ENCODE peak calls at places on chromosome 4, in five cellular contexts. E is GM12892, A is breast epithelium, F is endothelial cell of umbilical vein, Q is K562. Z is an unnamed sample.

GRCh38 chr4:90328558-90328957 is 201.4 kb downstream of the CCSER1 start:
- DNase-seq in E (no peak), A (no peak), F (peak; percentile 18), Q (no peak), Z (no peak)

GRCh38 chr4:181957088-181957487 is 286.1 kb upstream of the TENM3 start:
- DNase-seq in E (no peak), A (peak; percentile 23), F (peak; percentile 52), Q (no peak), Z (no peak)

GRCh38 chr4:129232627-129233337 is 136.8 kb downstream of the C4orf33 start:
- DNase-seq in E (no peak), A (no peak), F (no peak), Q (no peak), Z (no peak)

GRCh38 chr4:17817027-17817426 is 6.2 kb downstream of the NCAPG start:
- DNase-seq in E (no peak), A (no peak), F (peak; percentile 75), Q (no peak), Z (peak; percentile 29)

GRCh38 chr4:65559270-65559669 is 111.0 kb downstream of the EPHA5 start:
- DNase-seq in E (no peak), A (no peak), F (no peak), Q (no peak), Z (no peak)

GRCh38 chr4:165403667-165404066 is 24.9 kb downstream of the CPE start:
- DNase-seq in E (no peak), A (no peak), F (no peak), Q (no peak), Z (no peak)

GRCh38 chr4:27276322-27277073 is 415.9 kb downstream of the STIM2 start:
- DNase-seq in E (no peak), A (no peak), F (no peak), Q (no peak), Z (no peak)

GRCh38 chr4:153267013-153267412 is 62.8 kb downstream of the TRIM2 start:
- DNase-seq in E (no peak), A (no peak), F (peak; percentile 65), Q (no peak), Z (no peak)

GRCh38 chr4:186554485-186554884 is 882 bp downstream of the MTNR1A start:
- DNase-seq in E (no peak), A (no peak), F (no peak), Q (no peak), Z (peak; percentile 14)

GRCh38 chr4:1360423-1361283 is 13.6 kb downstream of the UVSSA start:
- DNase-seq in E (no peak), A (no peak), F (no peak), Q (no peak), Z (peak; percentile 68)

GRCh38 chr4:52199574-52200338 is 148.7 kb downstream of the SPATA18 start:
- DNase-seq in E (no peak), A (no peak), F (no peak), Q (no peak), Z (peak; percentile 10)

GRCh38 chr4:140238353-140239041 is 84.5 kb upstream of the MAML3 start:
- DNase-seq in E (no peak), A (peak; percentile 86), F (peak; percentile 29), Q (no peak), Z (no peak)

GRCh38 chr4:140236649-140237160 is 82.7 kb upstream of the MAML3 start:
- DNase-seq in E (no peak), A (no peak), F (no peak), Q (no peak), Z (no peak)

GRCh38 chr4:140239311-140239710 is 85.3 kb upstream of the MAML3 start:
- DNase-seq in E (no peak), A (no peak), F (no peak), Q (no peak), Z (no peak)

GRCh38 chr4:140240237-140240636 is 86.3 kb upstream of the MAML3 start:
- DNase-seq in E (no peak), A (no peak), F (no peak), Q (no peak), Z (no peak)

DNA sequence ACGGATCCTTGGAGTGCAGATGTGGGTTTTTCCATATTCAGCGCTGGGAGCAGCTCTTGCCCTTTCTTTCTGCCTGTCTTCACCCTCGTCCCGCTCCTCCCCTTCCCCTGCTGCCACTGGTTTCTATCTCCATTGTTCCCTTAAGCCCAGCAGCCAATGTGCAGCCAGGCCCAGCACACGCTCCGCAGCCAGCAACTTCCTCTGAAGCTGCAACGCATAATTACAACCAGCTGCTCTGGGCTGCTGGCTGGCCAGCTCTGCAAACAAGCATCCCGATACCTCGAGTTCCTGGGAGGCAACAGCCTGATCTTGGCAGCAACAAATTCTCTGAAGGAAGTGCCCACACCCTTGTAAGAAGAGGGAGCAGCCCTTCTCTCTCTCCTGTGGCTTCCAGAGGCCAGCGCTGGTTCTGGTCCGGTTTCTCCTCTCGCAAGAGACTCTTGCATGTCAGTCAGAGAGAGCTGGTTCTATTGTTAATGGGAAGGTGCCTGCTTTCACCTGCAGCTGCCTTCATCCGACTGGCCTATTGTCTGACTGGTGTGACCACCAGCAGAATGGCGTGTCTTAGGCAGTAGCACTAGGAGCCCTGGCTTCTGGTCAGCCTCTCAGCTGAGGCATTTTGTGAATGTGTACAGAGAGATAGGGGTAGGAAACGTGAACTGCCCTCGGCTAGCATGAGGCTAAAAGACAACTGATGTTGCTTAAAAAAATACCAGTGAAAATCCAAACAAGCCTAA is 83.8 kb upstream of the MAML3 start:
- DNase-seq in E (no peak), A (peak; percentile 38), F (peak; percentile 89), Q (no peak), Z (no peak)
- TF ChIP-seq POLR2AphosphoS5 in E (no peak), A (peak; percentile 22), F (peak; percentile 35), Q (no peak), Z (no peak)

GRCh38 chr4:10104991-10105276 is 11.7 kb downstream of the WDR1 start:
- DNase-seq in E (no peak), A (no peak), F (no peak), Q (no peak), Z (no peak)

GRCh38 chr4:10105920-10106319 is 10.7 kb downstream of the WDR1 start:
- DNase-seq in E (no peak), A (no peak), F (no peak), Q (peak; percentile 55), Z (no peak)

GRCh38 chr4:10107111-10108091 is 9.2 kb downstream of the WDR1 start:
- DNase-seq in E (no peak), A (no peak), F (no peak), Q (no peak), Z (no peak)

GRCh38 chr4:10105421-10105820 is 11.2 kb downstream of the WDR1 start:
- DNase-seq in E (no peak), A (no peak), F (no peak), Q (no peak), Z (no peak)

GRCh38 chr4:10106421-10107039 is 10.1 kb downstream of the WDR1 start:
- DNase-seq in E (no peak), A (peak; percentile 86), F (peak; percentile 90), Q (peak; percentile 87), Z (no peak)
- TF ChIP-seq POLR2AphosphoS5 in E (no peak), A (peak; percentile 53), F (peak; percentile 82), Q (no peak), Z (no peak)

DNA sequence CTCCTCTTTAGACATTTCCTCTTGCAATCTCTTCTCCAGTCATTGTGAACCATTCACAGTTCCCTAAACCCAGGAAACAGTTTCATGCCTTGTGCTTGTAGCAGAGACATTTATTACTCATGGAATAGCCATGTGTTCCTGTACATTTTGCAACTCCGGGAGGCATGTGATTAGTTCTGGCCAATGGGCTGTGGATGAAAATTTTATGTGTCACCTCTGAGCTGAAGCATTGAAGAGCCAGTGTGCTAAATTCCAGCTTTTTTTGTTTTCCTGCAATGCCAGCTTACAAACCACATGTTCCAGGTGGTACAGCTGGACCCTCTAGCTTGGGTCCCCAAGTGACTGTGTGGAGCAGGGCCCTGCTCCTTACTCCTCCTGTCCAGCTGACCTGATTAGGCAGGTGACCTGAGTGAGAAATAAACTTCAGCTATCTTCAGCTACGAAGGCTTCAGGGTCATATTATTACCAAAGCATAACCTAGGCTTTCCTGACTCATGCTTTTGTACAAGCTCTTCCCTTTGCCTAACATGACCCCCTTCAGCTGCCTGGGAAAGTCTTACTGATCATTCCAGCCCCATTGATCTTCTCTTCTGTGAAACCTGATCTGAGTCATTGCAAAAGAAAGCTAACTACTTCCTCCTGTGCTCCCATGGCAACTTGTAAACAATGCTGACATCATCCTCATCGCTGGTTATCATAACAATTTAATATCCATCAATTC is 200.4 kb downstream of the PTTG2 start:
- DNase-seq in E (peak; percentile 32), A (no peak), F (peak; percentile 91), Q (no peak), Z (peak; percentile 98)
- TF ChIP-seq POLR2AphosphoS5 in E (no peak), A (peak; percentile 34), F (no peak), Q (no peak), Z (peak; percentile 19)

GRCh38 chr4:11900277-11900676 is 471.6 kb upstream of the HS3ST1 start:
- DNase-seq in E (no peak), A (no peak), F (no peak), Q (no peak), Z (no peak)

GRCh38 chr4:11908205-11908604 is 479.5 kb upstream of the HS3ST1 start:
- DNase-seq in E (no peak), A (no peak), F (no peak), Q (no peak), Z (no peak)

GRCh38 chr4:11904991-11905760 is 476.5 kb upstream of the HS3ST1 start:
- DNase-seq in E (no peak), A (no peak), F (peak; percentile 83), Q (no peak), Z (no peak)

GRCh38 chr4:11908712-11909111 is 480.0 kb upstream of the HS3ST1 start:
- DNase-seq in E (no peak), A (no peak), F (no peak), Q (no peak), Z (no peak)

DNA sequence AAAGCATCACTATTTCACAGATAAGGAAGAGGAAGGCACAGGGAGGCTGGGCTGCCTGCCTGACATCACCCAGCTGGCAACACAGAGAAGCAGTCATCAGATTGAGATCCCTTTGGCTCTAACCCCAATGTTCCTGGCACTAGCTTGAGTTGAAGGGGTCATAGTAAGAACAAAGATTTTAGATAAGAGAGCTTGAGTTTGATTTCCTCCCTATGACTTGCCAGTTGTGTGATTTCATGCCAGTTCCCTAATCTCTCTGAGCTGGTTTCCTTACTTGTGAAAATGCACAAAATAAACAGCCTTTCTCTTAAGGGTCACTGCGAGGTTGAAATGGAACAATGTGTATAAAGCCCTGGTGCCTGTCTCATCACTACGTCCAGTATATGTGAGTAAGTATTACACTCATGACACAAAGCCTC is 475.4 kb upstream of the HS3ST1 start:
- DNase-seq in E (no peak), A (no peak), F (peak; percentile 100), Q (no peak), Z (no peak)
- TF ChIP-seq POLR2AphosphoS5 in E (no peak), A (no peak), F (peak; percentile 94), Q (no peak), Z (no peak)

DNA sequence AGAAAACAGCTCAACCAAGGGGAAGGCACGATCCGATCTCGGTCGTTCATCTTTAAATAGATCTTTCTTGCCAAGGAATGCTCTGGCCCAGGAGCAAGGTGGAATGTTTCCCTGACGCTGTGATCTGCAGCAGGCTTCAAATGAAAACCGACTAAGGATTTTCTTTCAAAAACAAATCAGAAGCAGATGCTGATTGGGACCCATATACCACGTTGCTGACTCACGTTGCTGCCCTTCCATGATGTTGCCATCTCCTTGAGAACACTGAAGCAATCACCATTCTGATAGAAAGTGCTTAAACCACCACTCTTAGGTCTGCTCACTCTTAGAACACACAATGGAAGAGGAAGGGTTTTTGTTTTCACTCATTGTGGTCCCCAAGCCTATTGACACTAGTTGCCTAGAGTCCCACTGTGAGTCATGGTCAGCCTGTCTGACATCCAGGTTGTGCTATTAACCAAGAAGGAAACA is 26.1 kb downstream of the LAMTOR3 start:
- DNase-seq in E (no peak), A (no peak), F (no peak), Q (no peak), Z (no peak)
- TF ChIP-seq POLR2AphosphoS5 in E (no peak), A (no peak), F (no peak), Q (no peak), Z (no peak)

Z was measured in HepG2.